ENCODE peak calls at places on chromosomes 3 and 15, in eight cellular contexts. Y is AG08396; S is activated CD4-positive, alpha-beta T cell treated with anti-CD3 and anti-CD28 coated beads for 48 hours; A is T-cell; Q is right cardiac atrium; D is NCI-H510A treated with DMSO at 0.1 percent for 48 hours; N is iris pigment epithelial cell; H is cardiac fibroblast. U is an unnamed sample.

GRCh38 chr15:87656373-87656772 is 600.2 kb downstream of the NTRK3 start:
- DNase-seq in Q (no peak), H (no peak), S (no peak), D (no peak), A (no peak), Y (no peak), N (no peak), U (no peak)

GRCh38 chr3:132090921-132091320 is 56.1 kb upstream of the CPNE4 start:
- DNase-seq in Y (no peak), S (no peak), Q (no peak), N (peak), A (no peak), D (no peak), H (peak), U (no peak)

GRCh38 chr15:62447742-62448141 is 282.7 kb upstream of the C2CD4B start:
- DNase-seq in H (no peak), Q (no peak), D (no peak), N (no peak), S (no peak), A (no peak), Y (no peak), U (no peak)

GRCh38 chr3:186198442-186198841 is 89.6 kb upstream of the ETV5 start:
- DNase-seq in Q (no peak), A (no peak), S (no peak), D (no peak), H (no peak), N (no peak), Y (no peak), U (no peak)

GRCh38 chr15:61621146-61621545 is 392.0 kb upstream of the RORA start:
- DNase-seq in H (peak), Y (no peak), D (peak), N (no peak), A (no peak), S (peak), Q (peak), U (peak)

GRCh38 chr3:75224419-75224818 is 439.7 kb upstream of the FRG2C start:
- DNase-seq in A (no peak), H (no peak), Y (no peak), N (peak), Q (no peak), D (no peak), S (no peak), U (no peak)

GRCh38 chr3:29381595-29381994 is 100.7 kb downstream of the RBMS3 start:
- DNase-seq in D (no peak), A (no peak), Q (no peak), Y (no peak), H (peak), N (peak), S (no peak), U (no peak)

GRCh38 chr3:99330281-99330680 is 308.1 kb upstream of the COL8A1 start:
- DNase-seq in S (no peak), D (no peak), Y (no peak), Q (peak), A (no peak), H (no peak), N (peak), U (no peak)

GRCh38 chr3:66363133-66363532 is 137.7 kb downstream of the LRIG1 start:
- DNase-seq in S (no peak), H (no peak), A (no peak), N (peak), Q (no peak), Y (no peak), D (no peak), U (no peak)

GRCh38 chr3:116474356-116475200 is 29.3 kb upstream of the LSAMP start:
- DNase-seq in A (no peak), N (no peak), Y (no peak), H (no peak), D (peak), S (no peak), Q (no peak), U (no peak)

GRCh38 chr15:85455851-85456250 is 75.4 kb downstream of the AKAP13 start:
- DNase-seq in Y (no peak), D (no peak), H (no peak), Q (no peak), A (no peak), S (no peak), N (no peak), U (no peak)

GRCh38 chr3:62662680-62663079 is 212.5 kb downstream of the CADPS start:
- DNase-seq in S (no peak), H (no peak), D (no peak), Q (no peak), Y (no peak), N (no peak), A (no peak), U (no peak)

GRCh38 chr15:79091204-79091867 is 756 bp upstream of the RASGRF1 start:
- DNase-seq in N (peak), Q (no peak), Y (no peak), D (peak), A (no peak), S (peak), H (peak), U (no peak)

GRCh38 chr3:188979669-188980311 is 192.0 kb upstream of the TPRG1 start:
- DNase-seq in A (no peak), S (no peak), N (no peak), Y (no peak), H (no peak), Q (no peak), D (no peak), U (no peak)

GRCh38 chr3:146830231-146830630 is 225.1 kb upstream of the PLSCR5 start:
- DNase-seq in Q (no peak), A (no peak), S (no peak), Y (no peak), D (no peak), H (no peak), N (no peak), U (no peak)

GRCh38 chr3:27758083-27758482 is 36.0 kb upstream of the EOMES start:
- DNase-seq in A (no peak), D (no peak), Y (peak), Q (no peak), N (peak), H (peak), S (peak), U (peak)

GRCh38 chr15:47184405-47185221 is 532.7 kb upstream of the SEMA6D start:
- DNase-seq in Y (peak), Q (peak), A (no peak), S (no peak), N (peak), H (peak), D (peak), U (peak)

GRCh38 chr3:197428117-197428761 is 127.5 kb downstream of the BDH1 start:
- DNase-seq in Y (peak), H (peak), Q (peak), S (peak), D (no peak), A (peak), N (peak), U (peak)

GRCh38 chr3:188283347-188283746 is 129.4 kb downstream of the LPP start:
- DNase-seq in S (no peak), Y (no peak), H (peak), A (no peak), Q (no peak), D (no peak), N (peak), U (no peak)

GRCh38 chr3:154684021-154684420 is 254.0 kb upstream of the GPR149 start:
- DNase-seq in D (no peak), N (no peak), Y (no peak), A (no peak), S (no peak), H (no peak), Q (no peak), U (no peak)

GRCh38 chr3:144770813-144771400 is 799.3 kb downstream of the DIPK2A start:
- DNase-seq in A (no peak), D (no peak), N (peak), Y (no peak), S (no peak), H (peak), Q (no peak), U (peak)

GRCh38 chr3:107198522-107199271 is 178.5 kb upstream of the CCDC54 start:
- DNase-seq in N (peak), A (no peak), Y (peak), H (peak), Q (peak), D (no peak), S (no peak), U (peak)

GRCh38 chr3:35201221-35201620 is 438.1 kb upstream of the ARPP21 start:
- DNase-seq in Q (no peak), S (no peak), Y (no peak), A (no peak), H (no peak), N (no peak), D (no peak), U (no peak)